ENCODE peak calls at places on chromosomes 13 and 19, in six cellular contexts. E is neural progenitor cell, X is lower leg skin, T is PC-3, Y is RWPE2, P is heart right ventricle. S is an unnamed sample.

GRCh38 chr13:53749306-53749705 is 720.7 kb downstream of the OLFM4 start:
- DNase-seq in E (no peak), X (no peak), T (no peak), Y (no peak), P (no peak), S (no peak)

GRCh38 chr13:80265348-80265747 is 75.6 kb downstream of the SPRY2 start:
- DNase-seq in E (no peak), X (no peak), T (no peak), Y (no peak), P (no peak), S (peak)

GRCh38 chr13:35729926-35730627 is 253.6 kb upstream of the MAB21L1 start:
- DNase-seq in E (no peak), X (no peak), T (no peak), Y (no peak), P (peak), S (peak)

GRCh38 chr13:40986328-40986856 is 32.7 kb downstream of the ELF1 start:
- DNase-seq in E (no peak), X (no peak), T (peak), Y (no peak), P (no peak), S (no peak)

GRCh38 chr13:33112745-33113144 is 96.5 kb downstream of the KL start:
- DNase-seq in E (no peak), X (no peak), T (no peak), Y (no peak), P (no peak), S (no peak)

GRCh38 chr19:49554701-49555181 is 25.6 kb downstream of the NOSIP start:
- DNase-seq in E (no peak), X (no peak), T (no peak), Y (no peak), P (peak), S (no peak)

GRCh38 chr13:36837354-36838092 is 18.5 kb downstream of the RFXAP start:
- DNase-seq in E (no peak), X (no peak), T (no peak), Y (no peak), P (no peak), S (no peak)

GRCh38 chr19:2952953-2953481 is 8.2 kb upstream of the ZNF77 start:
- DNase-seq in E (no peak), X (no peak), T (peak), Y (no peak), P (no peak), S (peak)

GRCh38 chr13:27789495-27790303 is 2.6 kb upstream of the GSX1 start:
- DNase-seq in E (peak), X (no peak), T (no peak), Y (no peak), P (no peak), S (no peak)

GRCh38 chr13:51765142-51765515 is 38.8 kb downstream of the DHRS12 start:
- DNase-seq in E (no peak), X (no peak), T (no peak), Y (no peak), P (no peak), S (peak)

GRCh38 chr13:100106005-100106404 is 17.1 kb downstream of the PCCA start:
- DNase-seq in E (no peak), X (no peak), T (no peak), Y (no peak), P (no peak), S (no peak)

GRCh38 chr19:38361633-38362075 is 12.7 kb upstream of the PSMD8 start:
- DNase-seq in E (peak), X (peak), T (peak), Y (peak), P (peak), S (peak)

GRCh38 chr13:40351537-40352384 is 314.7 kb downstream of the FOXO1 start:
- DNase-seq in E (no peak), X (no peak), T (no peak), Y (no peak), P (no peak), S (no peak)

GRCh38 chr13:113786262-113786841 is 27.3 kb downstream of the TMEM255B start:
- DNase-seq in E (no peak), X (no peak), T (peak), Y (no peak), P (no peak), S (no peak)

GRCh38 chr19:4058696-4059492 is 7.8 kb downstream of the ZBTB7A start:
- DNase-seq in E (no peak), X (no peak), T (no peak), Y (peak), P (no peak), S (no peak)

GRCh38 chr19:50723069-50723468 is at the start of gene CLEC11A:
- DNase-seq in E (no peak), X (peak), T (no peak), Y (no peak), P (peak), S (no peak)

GRCh38 chr13:109157275-109157674 is 527.9 kb downstream of the MYO16 start:
- DNase-seq in E (peak), X (no peak), T (no peak), Y (no peak), P (no peak), S (no peak)

GRCh38 chr13:78595819-78596700 is 7.3 kb downstream of the POU4F1 start:
- DNase-seq in E (peak), X (no peak), T (no peak), Y (no peak), P (peak), S (no peak)

GRCh38 chr13:73293902-73294523 is 235.2 kb downstream of the KLF5 start:
- DNase-seq in E (no peak), X (no peak), T (no peak), Y (no peak), P (no peak), S (no peak)

GRCh38 chr13:94464771-94465170 is 14.7 kb downstream of the DCT start:
- DNase-seq in E (no peak), X (no peak), T (no peak), Y (no peak), P (no peak), S (no peak)

GRCh38 chr13:94112227-94112626 is 367.3 kb downstream of the DCT start:
- DNase-seq in E (no peak), X (peak), T (peak), Y (no peak), P (no peak), S (no peak)

DNA sequence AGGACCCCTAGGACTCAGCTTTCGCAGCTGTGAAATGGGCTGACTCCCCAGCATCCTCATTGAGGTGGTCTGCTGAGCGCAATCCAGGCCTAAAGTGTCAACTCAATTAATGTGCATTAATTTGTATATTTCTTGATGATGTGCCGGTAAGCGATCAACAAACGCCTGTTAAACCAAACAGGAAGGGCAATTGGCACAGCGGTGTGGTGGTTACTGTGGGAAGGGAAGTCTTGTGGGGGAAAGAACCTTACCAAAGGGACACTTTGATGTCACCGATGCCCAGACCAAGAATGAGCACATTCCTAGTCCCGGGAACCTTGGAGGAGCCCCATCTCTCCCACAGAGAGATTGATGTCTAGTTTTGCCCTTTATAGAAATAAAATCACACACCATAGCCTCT is 1.6 kb downstream of the JAK3 start:
- DNase-seq in E (no peak), X (no peak), T (no peak), Y (no peak), P (no peak), S (peak)
- H3K4me3 ChIP-seq in E (no peak), X (no peak), T (no peak), Y (no peak), P (no peak), S (peak)

GRCh38 chr19:53947624-53948023 is 15.1 kb upstream of the CACNG8 start:
- DNase-seq in E (peak), X (no peak), T (peak), Y (no peak), P (no peak), S (no peak)
- TF ChIP-seq CTCF in E (peak), X (no peak), T (peak), Y (peak), P (no peak), S (no peak)

DNA sequence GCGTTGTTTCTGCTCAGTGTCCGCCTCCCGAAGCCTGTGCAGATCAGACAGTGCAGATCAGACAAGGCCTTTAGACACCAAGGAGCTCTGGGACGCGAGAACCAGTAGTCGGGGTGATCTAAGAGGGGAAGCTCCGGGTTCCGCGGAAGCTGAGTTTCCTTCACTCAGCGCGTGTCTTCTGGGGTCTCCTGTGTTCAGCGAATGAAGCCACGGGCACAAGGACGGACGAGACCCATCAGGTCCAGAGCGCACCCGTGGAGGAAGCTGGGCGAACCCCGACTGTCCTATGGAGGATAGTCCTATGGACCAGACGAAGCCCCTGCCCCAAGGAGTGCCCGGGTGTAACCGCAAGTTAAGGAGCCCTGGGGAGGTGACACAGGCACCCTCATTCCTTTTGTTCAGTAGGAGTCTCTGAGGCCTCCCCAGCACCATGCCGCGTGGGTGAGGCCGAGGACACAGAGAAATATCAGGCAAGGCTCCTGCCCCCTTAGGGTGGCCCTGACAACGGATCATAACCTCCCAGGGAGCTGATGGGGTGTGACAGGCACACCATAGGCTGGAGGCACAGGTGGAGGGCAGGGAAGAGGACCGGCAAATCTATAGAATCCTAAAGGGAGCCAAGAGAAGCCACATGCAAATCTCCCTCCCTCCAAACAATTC is 614 bp upstream of the TMEM238 start:
- DNase-seq in E (no peak), X (peak), T (no peak), Y (no peak), P (peak), S (peak)
- H3K4me3 ChIP-seq in E (peak), X (no peak), T (peak), Y (peak), P (peak), S (peak)

DNA sequence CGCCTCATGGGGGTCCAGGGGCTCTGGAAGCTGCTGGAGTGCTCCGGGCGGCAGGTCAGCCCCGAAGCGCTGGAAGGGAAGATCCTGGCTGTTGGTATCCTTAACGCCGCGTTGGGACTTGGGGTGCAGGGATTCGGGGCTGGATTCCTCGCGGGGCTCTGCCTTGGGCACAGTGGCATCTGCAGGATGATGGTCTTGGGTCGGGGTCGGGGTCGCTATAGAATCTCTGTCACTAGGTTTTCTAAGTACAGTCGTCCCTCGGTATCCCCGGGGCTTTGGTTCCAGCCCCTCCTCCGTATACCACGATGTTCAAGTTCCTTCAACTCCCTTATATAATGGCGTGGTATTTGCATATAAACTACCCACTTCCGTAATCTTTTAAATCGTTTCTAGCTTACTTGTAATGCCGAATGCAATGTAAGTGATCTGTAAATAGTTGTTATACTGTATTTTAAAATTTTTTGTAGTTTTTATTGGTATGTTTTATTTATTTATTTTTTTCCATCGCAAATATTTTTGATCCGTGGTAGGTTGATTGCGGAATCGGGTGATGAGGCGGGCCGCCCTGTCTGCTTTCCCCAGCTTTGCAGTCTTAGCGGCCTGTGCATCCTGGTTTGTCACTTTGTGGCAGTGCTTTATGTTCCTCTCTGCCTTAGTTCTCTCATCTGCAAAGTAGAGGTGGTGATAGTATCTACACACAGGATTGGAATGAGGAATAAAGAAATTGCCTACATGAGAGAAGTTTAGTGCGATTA is 606 bp downstream of the ERCC5 start:
- DNase-seq in E (peak), X (peak), T (peak), Y (no peak), P (peak), S (peak)
- TF ChIP-seq CTCF in E (no peak), X (no peak), T (no peak), Y (no peak), P (no peak), S (no peak)

S was measured in GM12865.